ENCODE peak calls at places on chromosomes 16 and 17, in six cellular contexts. V is GM12865; Q is uterus; P is activated CD4-positive, CD25-positive, alpha-beta regulatory T cell treated with anti-CD3 and anti-CD28 coated beads, Interleukin-2, amount 50 U/mL, for 16 hours; Y is BJ; B is PC-9. N is an unnamed sample.

GRCh38 chr17:82230627-82231311 is 1.9 kb downstream of the SLC16A3 start:
- DNase-seq in Y (no peak), V (peak; percentile 75), B (no peak), P (no peak), Q (peak; percentile 82), N (peak; percentile 91)

GRCh38 chr16:22843856-22844255 is 29.9 kb downstream of the HS3ST2 start:
- DNase-seq in Y (no peak), B (no peak), P (no peak), V (no peak), Q (no peak), N (no peak)

GRCh38 chr17:48261297-48261880 is 153.8 kb downstream of the SNX11 start:
- DNase-seq in B (no peak), V (peak; percentile 58), P (no peak), Y (no peak), Q (no peak), N (no peak)

GRCh38 chr16:75109732-75110243 is 6.8 kb downstream of the LDHD start:
- DNase-seq in P (no peak), Q (no peak), Y (no peak), B (peak; percentile 61), V (no peak), N (peak; percentile 69)

GRCh38 chr17:77690271-77691161 is 268.0 kb upstream of the TNRC6C start:
- DNase-seq in B (no peak), Q (no peak), Y (no peak), V (peak; percentile 9), P (no peak), N (peak; percentile 40)

GRCh38 chr16:89607937-89608740 is 5.3 kb upstream of the DPEP1 start:
- DNase-seq in P (no peak), V (no peak), B (no peak), Q (no peak), Y (no peak), N (no peak)

GRCh38 chr17:12974319-12974661 is 43.5 kb downstream of the ELAC2 start:
- DNase-seq in V (no peak), B (no peak), Y (no peak), P (no peak), Q (no peak), N (no peak)

GRCh38 chr17:58325289-58325726 is 3.3 kb downstream of the TSPOAP1 start:
- DNase-seq in Q (no peak), P (no peak), Y (no peak), V (peak; percentile 26), B (no peak), N (no peak)

GRCh38 chr17:71638668-71639067 is 482.2 kb upstream of the SOX9 start:
- DNase-seq in V (no peak), P (no peak), B (no peak), Y (no peak), Q (no peak), N (no peak)

GRCh38 chr16:12784076-12784475 is 19.6 kb downstream of the CPPED1 start:
- DNase-seq in V (no peak), Y (no peak), B (no peak), Q (no peak), P (no peak), N (no peak)

GRCh38 chr17:20944014-20944905 is 98.6 kb downstream of the USP22 start:
- DNase-seq in V (peak; percentile 49), B (peak; percentile 42), Y (no peak), Q (no peak), P (no peak), N (peak; percentile 72)

GRCh38 chr16:78437352-78437968 is 338.0 kb downstream of the WWOX start:
- DNase-seq in B (no peak), V (peak; percentile 17), P (peak; percentile 6), Y (no peak), Q (no peak), N (peak; percentile 48)

GRCh38 chr17:49358638-49359247 is 3.3 kb downstream of the ZNF652 start:
- DNase-seq in P (no peak), V (peak; percentile 88), Y (no peak), Q (no peak), B (no peak), N (no peak)

GRCh38 chr16:2713985-2714774 is 5.8 kb downstream of the PRSS27 start:
- DNase-seq in P (no peak), V (no peak), B (no peak), Y (no peak), Q (no peak), N (no peak)

GRCh38 chr16:68509381-68509780 is 29.7 kb upstream of the ZFP90 start:
- DNase-seq in V (no peak), Q (no peak), B (no peak), P (no peak), Y (no peak), N (no peak)

GRCh38 chr17:48615963-48616718 is 1.0 kb upstream of the HOXB8 start:
- DNase-seq in Q (no peak), V (no peak), Y (no peak), B (no peak), P (no peak), N (no peak)

GRCh38 chr17:40499551-40500189 is 1.8 kb downstream of the TNS4 start:
- DNase-seq in V (no peak), Y (no peak), P (no peak), Q (peak; percentile 89), B (peak; percentile 65), N (peak; percentile 92)

GRCh38 chr17:33390479-33391027 is 97.5 kb upstream of the ASIC2 start:
- DNase-seq in P (no peak), V (no peak), B (no peak), Q (no peak), Y (peak; percentile 79), N (no peak)

GRCh38 chr17:80956321-80957190 is 35.1 kb upstream of the CHMP6 start:
- DNase-seq in Y (no peak), Q (no peak), P (no peak), B (no peak), V (no peak), N (no peak)

GRCh38 chr16:2516391-2517240 is 2.9 kb downstream of the ATP6V0C start:
- DNase-seq in V (no peak), Y (no peak), Q (no peak), B (no peak), P (no peak), N (no peak)

GRCh38 chr17:37518816-37519215 is 29.1 kb downstream of the DUSP14 start:
- DNase-seq in V (no peak), P (no peak), Q (no peak), B (no peak), Y (no peak), N (no peak)

GRCh38 chr17:73609078-73609477 is 35.2 kb downstream of the SDK2 start:
- DNase-seq in V (no peak), Q (no peak), B (no peak), Y (no peak), P (no peak), N (no peak)

GRCh38 chr17:496761-497586 is 144.4 kb upstream of the RPH3AL start:
- DNase-seq in Q (no peak), P (no peak), V (peak; percentile 62), B (no peak), Y (no peak), N (no peak)

GRCh38 chr17:38338535-38338934 is 5.2 kb downstream of the GPR179 start:
- DNase-seq in Y (no peak), P (no peak), V (no peak), Q (no peak), B (no peak), N (no peak)

GRCh38 chr17:35082073-35082657 is 18.7 kb upstream of the RFFL start:
- DNase-seq in Q (no peak), B (peak; percentile 82), Y (peak; percentile 74), V (peak; percentile 65), P (no peak), N (no peak)

GRCh38 chr16:12157510-12158093 is 181.1 kb downstream of the SNX29 start:
- DNase-seq in Q (no peak), P (no peak), B (peak; percentile 50), V (no peak), Y (no peak), N (no peak)

GRCh38 chr17:45414997-45415881 is 17.4 kb downstream of the ARHGAP27 start:
- DNase-seq in Y (no peak), P (no peak), B (no peak), V (no peak), Q (no peak), N (no peak)

GRCh38 chr17:66240630-66241029 is 11.4 kb upstream of the APOH start:
- DNase-seq in Q (no peak), P (no peak), B (peak; percentile 73), Y (peak; percentile 29), V (no peak), N (no peak)

GRCh38 chr16:89048871-89049422 is 44.7 kb upstream of the ACSF3 start:
- DNase-seq in V (no peak), Y (no peak), P (no peak), B (no peak), Q (no peak), N (no peak)

GRCh38 chr16:50386819-50387218 is 18.0 kb upstream of the BRD7 start:
- DNase-seq in Y (no peak), Q (no peak), P (no peak), B (no peak), V (no peak), N (no peak)

GRCh38 chr17:50661795-50662391 is 27.2 kb downstream of the ABCC3 start:
- DNase-seq in B (peak; percentile 98), Q (peak; percentile 79), P (no peak), V (peak; percentile 18), Y (peak; percentile 78), N (peak; percentile 74)

GRCh38 chr16:84411768-84412167 is 43.4 kb downstream of the ATP2C2 start:
- DNase-seq in P (no peak), Q (no peak), B (no peak), Y (no peak), V (no peak), N (no peak)

GRCh38 chr16:84058664-84059063 is 16.1 kb upstream of the SLC38A8 start:
- DNase-seq in V (no peak), Q (no peak), Y (no peak), B (no peak), P (no peak), N (no peak)

GRCh38 chr17:42414782-42415409 is 8.2 kb downstream of the CAVIN1 start:
- DNase-seq in V (peak; percentile 49), Q (no peak), P (peak; percentile 11), B (no peak), Y (no peak), N (no peak)

GRCh38 chr16:80563807-80564206 is 23.0 kb downstream of the DYNLRB2 start:
- DNase-seq in V (no peak), Q (no peak), Y (no peak), P (no peak), B (no peak), N (no peak)

GRCh38 chr17:80223142-80223815 is 3.1 kb downstream of the SLC26A11 start:
- DNase-seq in B (no peak), Q (no peak), Y (no peak), V (no peak), P (no peak), N (no peak)

N was measured in ureter.